ENCODE peak calls at places on chromosomes 6 and 20, in five cellular contexts. E, R, W, D and F are unnamed samples. For H3K36me3 and H3K27me3, the result is how much of the 10 kb centered on the place peaks cover.

GRCh38 chr6:72042088-72042487 is 155.7 kb downstream of the RIMS1 start:
- DNase-seq in D (no peak), E (no peak), R (peak), W (no peak), F (no peak)

GRCh38 chr20:57579898-57580447 is 19.1 kb downstream of the PCK1 start:
- DNase-seq in E (no peak), W (no peak), D (no peak), R (no peak), F (no peak)

GRCh38 chr6:158737710-158738615 is 81.2 kb downstream of the EZR start:
- DNase-seq in W (no peak), R (no peak), E (no peak), D (peak), F (no peak)

GRCh38 chr20:13457487-13457886 is 181.2 kb downstream of the TASP1 start:
- DNase-seq in W (no peak), E (no peak), D (no peak), R (no peak), F (no peak)

GRCh38 chr6:34238507-34239239 is 2.0 kb downstream of the HMGA1 start:
- DNase-seq in D (no peak), R (no peak), E (no peak), W (no peak), F (peak)

GRCh38 chr6:100455230-100456124 is 9.2 kb downstream of the SIM1 start:
- DNase-seq in E (no peak), D (no peak), W (no peak), R (peak), F (peak)

GRCh38 chr6:33886673-33887144 is 82.9 kb upstream of the MLN start:
- DNase-seq in R (no peak), W (no peak), D (peak), E (no peak), F (no peak)

GRCh38 chr6:117497237-117497636 is 14.8 kb downstream of the DCBLD1 start:
- DNase-seq in D (no peak), E (no peak), R (no peak), W (no peak), F (no peak)

GRCh38 chr6:53441035-53441493 is 92.3 kb upstream of the ELOVL5 start:
- DNase-seq in D (peak), E (no peak), W (no peak), R (no peak), F (no peak)

GRCh38 chr20:48463916-48464315 is 363.9 kb downstream of the PREX1 start:
- DNase-seq in W (no peak), E (no peak), D (peak), R (peak), F (no peak)

GRCh38 chr20:3753098-3753497 is 14.5 kb downstream of the ADISSP start:
- DNase-seq in D (peak), E (peak), W (peak), R (peak), F (peak)

GRCh38 chr20:33554914-33555420 is 65.1 kb downstream of the CBFA2T2 start:
- DNase-seq in W (no peak), R (peak), E (no peak), D (peak), F (peak)
- H3K4me3 ChIP-seq in W (no peak), R (no peak), E (no peak), D (no peak), F (no peak)

GRCh38 chr20:32454164-32455145 is 96.3 kb downstream of the ASXL1 start:
- DNase-seq in R (no peak), W (no peak), E (no peak), D (no peak), F (no peak)

GRCh38 chr20:32455171-32455900 is 97.2 kb downstream of the ASXL1 start:
- DNase-seq in W (no peak), R (no peak), D (no peak), E (no peak), F (no peak)

GRCh38 chr20:32457476-32457986 is 99.4 kb downstream of the ASXL1 start:
- DNase-seq in E (peak), W (peak), R (peak), D (peak), F (peak)

GRCh38 chr20:32456869-32457421 is 98.8 kb downstream of the ASXL1 start:
- DNase-seq in R (peak), D (peak), W (no peak), E (peak), F (peak)

GRCh38 chr20:32455901-32456701 is 98.0 kb downstream of the ASXL1 start:
- DNase-seq in W (no peak), E (no peak), R (no peak), D (no peak), F (no peak)
- H3K36me3 ChIP-seq in W (half or more), E (half or more), R (under half), D (under half), F (under half)

DNA sequence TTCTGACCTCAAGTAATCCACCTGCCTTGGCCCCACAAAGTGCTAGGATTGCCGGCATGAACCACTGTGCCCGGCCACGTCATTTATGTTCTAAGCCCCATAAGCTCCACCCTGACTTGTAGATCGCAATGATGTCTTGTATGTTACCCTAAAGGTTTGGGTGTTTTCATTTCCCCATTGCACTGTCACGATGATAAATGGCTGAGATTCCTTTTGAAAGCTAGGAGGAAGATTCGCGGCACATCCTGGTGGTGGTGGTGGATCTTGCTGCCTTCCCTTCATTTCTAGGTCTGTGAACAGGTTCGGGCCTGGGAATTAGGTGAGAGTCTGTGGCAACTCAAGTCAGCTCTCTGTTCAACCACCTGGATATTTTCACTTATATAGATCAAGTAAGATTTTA is 28.3 kb downstream of the MUC22 start:
- DNase-seq in W (no peak), D (no peak), E (no peak), R (no peak), F (no peak)
- H3K27me3 ChIP-seq in W (under half), D (under half), E (under half), R (under half), F (under half)

GRCh38 chr6:170022827-170023619 is 267.9 kb downstream of the DLL1 start:
- DNase-seq in R (no peak), W (no peak), E (peak), D (no peak), F (peak)
- H3K4me3 ChIP-seq in R (no peak), W (no peak), E (peak), D (no peak), F (no peak)

GRCh38 chr6:113959235-113959634 is 11.7 kb downstream of the HDAC2 start:
- DNase-seq in E (no peak), W (no peak), R (no peak), D (no peak), F (no peak)
- H3K36me3 ChIP-seq in E (under half), W (under half), R (under half), D (under half), F (under half)

GRCh38 chr20:62571667-62572344 is 70.5 kb upstream of the SLCO4A1 start:
- DNase-seq in D (no peak), R (peak), E (no peak), W (no peak), F (peak)
- H3K27me3 ChIP-seq in D (under half), R (under half), E (half or more), W (under half), F (under half)

GRCh38 chr20:34129518-34130162 is 17.6 kb upstream of the EIF2S2 start:
- DNase-seq in R (peak), E (peak), D (peak), W (peak), F (peak)
- H3K4me3 ChIP-seq in R (no peak), E (no peak), D (no peak), W (no peak), F (no peak)